ENCODE peak calls at places on chromosomes 7 and 10, in seven cellular contexts. J is IMR-90, P is HCT116, M is heart left ventricle, R is suprapubic skin, Q is esophagus muscularis mucosa, A is ovary. I is an unnamed sample.

GRCh38 chr7:34260282-34260681 is 354.9 kb downstream of the BMPER start:
- DNase-seq in R (no peak), A (no peak), M (no peak), P (peak; percentile 61), J (peak; percentile 94), Q (no peak), I (no peak)

GRCh38 chr10:119103687-119104652 is at the start of gene DENND10:
- DNase-seq in P (peak; percentile 73), J (peak; percentile 72), R (peak; percentile 90), Q (peak; percentile 96), M (peak; percentile 87), A (peak; percentile 82), I (peak; percentile 85)

GRCh38 chr10:11014671-11015141 is 3.0 kb upstream of the CELF2 start:
- DNase-seq in A (no peak), M (peak; percentile 29), R (no peak), Q (no peak), P (no peak), J (no peak), I (no peak)

GRCh38 chr7:92633211-92633906 is 43.2 kb upstream of the FAM133B start:
- DNase-seq in J (peak; percentile 94), R (no peak), M (no peak), Q (no peak), P (peak; percentile 66), A (no peak), I (no peak)

GRCh38 chr10:63083904-63084689 is 49.0 kb upstream of the NRBF2 start:
- DNase-seq in M (peak; percentile 53), P (peak; percentile 71), Q (no peak), J (peak; percentile 77), A (peak; percentile 33), R (peak; percentile 74), I (peak; percentile 72)

GRCh38 chr10:14554843-14555205 is 219.9 kb downstream of the FAM107B start:
- DNase-seq in Q (no peak), P (no peak), M (no peak), J (peak; percentile 52), R (no peak), A (no peak), I (no peak)

GRCh38 chr10:44979281-44980181 is 922 bp upstream of the DEPP1 start:
- DNase-seq in P (no peak), R (peak; percentile 59), Q (no peak), J (no peak), M (no peak), A (peak; percentile 13), I (peak; percentile 19)

GRCh38 chr10:121535381-121535780 is 62.9 kb downstream of the FGFR2 start:
- DNase-seq in A (no peak), J (no peak), Q (no peak), M (no peak), R (no peak), P (no peak), I (no peak)

GRCh38 chr10:96395931-96396877 is 37.4 kb upstream of the OPALIN start:
- DNase-seq in R (no peak), M (peak; percentile 68), A (peak; percentile 60), Q (peak; percentile 95), P (peak; percentile 21), J (peak; percentile 67), I (peak; percentile 81)

GRCh38 chr7:1446611-1447032 is 12.6 kb downstream of the MICALL2 start:
- DNase-seq in P (no peak), M (no peak), Q (no peak), A (no peak), R (no peak), J (no peak), I (no peak)

GRCh38 chr7:122166708-122167107 is 22.7 kb upstream of the AASS start:
- DNase-seq in R (no peak), M (no peak), P (no peak), Q (no peak), A (peak; percentile 19), J (peak; percentile 62), I (peak; percentile 11)

GRCh38 chr10:121838931-121839330 is 88.9 kb downstream of the ATE1 start:
- DNase-seq in R (no peak), A (no peak), M (no peak), P (no peak), Q (no peak), J (no peak), I (no peak)

GRCh38 chr7:133479456-133480097 is 226.7 kb downstream of the EXOC4 start:
- DNase-seq in J (no peak), Q (no peak), P (no peak), R (no peak), A (no peak), M (no peak), I (no peak)
- H3K9me3 ChIP-seq in J (no peaks in the 10 kb centered on the region), Q (no peaks in the 10 kb centered on the region), P (no peaks in the 10 kb centered on the region), R (no peaks in the 10 kb centered on the region), A (no peaks in the 10 kb centered on the region), M (no peaks in the 10 kb centered on the region), I (no peaks in the 10 kb centered on the region)

GRCh38 chr10:109880886-109881467 is 42.3 kb downstream of the XPNPEP1 start:
- DNase-seq in R (no peak), A (no peak), M (no peak), Q (no peak), J (no peak), P (no peak), I (no peak)
- H3K4me3 ChIP-seq in R (no peak overlapping the region), A (no peak overlapping the region), M (no peak overlapping the region), Q (no peak overlapping the region), J (no peak overlapping the region), P (no peak overlapping the region), I (no peak overlapping the region)

GRCh38 chr10:12350167-12350872 is 973 bp downstream of the CAMK1D start:
- DNase-seq in Q (no peak), R (peak; percentile 71), A (peak; percentile 18), M (peak; percentile 36), P (no peak), J (peak; percentile 45), I (peak; percentile 57)
- TF ChIP-seq POLR2A in Q (no peak), R (no peak), A (no peak), M (no peak), P (no peak), J (no peak), I (peak; percentile 35)

GRCh38 chr7:52781250-52781649 is 254.2 kb upstream of the POM121L12 start:
- DNase-seq in J (no peak), R (no peak), A (no peak), Q (no peak), M (no peak), P (no peak), I (no peak)

GRCh38 chr7:52782348-52782747 is 253.1 kb upstream of the POM121L12 start:
- DNase-seq in Q (no peak), P (no peak), M (no peak), A (no peak), R (no peak), J (no peak), I (no peak)

DNA sequence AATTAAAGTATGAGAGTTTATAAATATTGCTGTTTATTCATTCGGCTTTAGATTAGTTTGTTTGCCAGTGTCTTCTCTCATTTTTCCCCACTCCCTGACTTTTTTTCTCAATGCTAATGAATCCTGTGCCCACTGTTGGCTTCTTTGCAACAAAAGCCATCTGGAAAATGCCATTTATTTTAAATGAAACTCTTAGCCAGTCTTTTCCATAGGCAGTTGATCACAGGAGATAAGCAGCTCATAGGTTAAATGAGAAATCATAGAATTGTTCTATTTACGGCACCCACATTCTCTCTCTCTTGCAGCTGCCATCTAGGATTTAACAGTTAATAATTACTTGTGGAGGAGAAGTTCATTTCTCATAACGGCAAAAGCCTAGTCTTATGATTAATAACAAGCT is 249.3 kb upstream of the POM121L12 start:
- DNase-seq in Q (no peak), A (no peak), J (no peak), P (no peak), R (no peak), M (no peak), I (no peak)
- H3K9me3 ChIP-seq in Q (no peaks in the 10 kb centered on the region), A (no peaks in the 10 kb centered on the region), J (peaks cover 10% of the 10 kb centered on the region), P (peaks cover 19% of the 10 kb centered on the region), R (no peaks in the 10 kb centered on the region), M (no peaks in the 10 kb centered on the region), I (no peaks in the 10 kb centered on the region)

DNA sequence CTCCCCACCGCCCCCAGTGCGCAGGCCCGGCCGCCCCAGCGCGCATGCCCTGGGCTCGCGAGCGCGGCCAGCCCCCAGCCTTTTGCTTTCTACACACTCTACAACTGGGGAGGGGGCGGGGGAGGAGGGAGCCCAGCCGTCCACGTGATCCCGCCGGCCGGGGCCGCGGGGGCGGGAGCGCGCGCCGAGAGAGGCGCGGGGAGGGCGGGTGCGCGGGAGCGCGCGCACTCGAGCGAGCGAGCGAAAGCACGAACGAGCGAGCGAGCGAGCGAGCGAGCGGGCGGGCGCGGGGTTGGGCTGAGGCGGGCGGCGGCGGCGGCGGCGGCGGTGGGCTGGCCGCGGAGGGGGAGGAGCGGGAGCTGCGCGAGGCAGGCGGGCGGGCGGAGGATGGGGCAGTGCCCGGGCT is at the start of gene AUTS2:
- DNase-seq in Q (peak; percentile 95), R (peak; percentile 91), A (peak; percentile 93), P (no peak), J (peak; percentile 43), M (peak; percentile 90), I (peak; percentile 83)
- H3K4me3 ChIP-seq in Q (peak within 1 kb of the TSS; percentile 88), R (peak within 1 kb of the TSS; percentile 93), A (peak within 1 kb of the TSS; percentile 81), P (no peak within 1 kb of the TSS), J (peak within 1 kb of the TSS; percentile 69), M (peak within 1 kb of the TSS; percentile 65), I (peak within 1 kb of the TSS; percentile 63)

I was measured in body of pancreas.